ENCODE peak calls at places on chromosomes 11 and 22, in eight cellular contexts. E is pancreas; R is AML-193; V is stimulated activated CD8-positive, alpha-beta memory T cell treated with anti-CD3 and anti-CD28 coated beads, Interleukin-12 subunit alpha, Interleukin-12 subunit beta, amount 100 ng/mL, for 4 hours; K is NCI-H774; U is caudate nucleus; Y is HT1080; L is sigmoid colon. B is an unnamed sample.

GRCh38 chr22:49972163-49973017 is 11.8 kb downstream of the PIM3 start:
- DNase-seq in R (no peak), V (peak; percentile 29), Y (no peak), L (peak; percentile 70), U (no peak), E (peak; percentile 65), K (no peak), B (no peak)

GRCh38 chr11:24697722-24698121 is 200.9 kb downstream of the LUZP2 start:
- DNase-seq in U (no peak), E (no peak), R (no peak), V (no peak), L (no peak), K (no peak), Y (peak; percentile 90), B (no peak)

GRCh38 chr11:119876841-119877240 is 147.8 kb upstream of the NECTIN1 start:
- DNase-seq in R (no peak), E (no peak), K (no peak), Y (no peak), V (no peak), U (no peak), L (no peak), B (no peak)

GRCh38 chr11:134949121-134949591 is 537.1 kb upstream of the B3GAT1 start:
- DNase-seq in U (no peak), K (no peak), L (no peak), E (no peak), Y (peak; percentile 87), V (no peak), R (no peak), B (peak; percentile 92)

GRCh38 chr22:36746571-36746970 is 29.3 kb downstream of the IFT27 start:
- DNase-seq in R (no peak), Y (no peak), K (no peak), U (no peak), E (peak; percentile 33), L (peak; percentile 34), V (no peak), B (no peak)

GRCh38 chr11:20068691-20069090 is 91.6 kb downstream of the DBX1 start:
- DNase-seq in L (no peak), K (no peak), Y (no peak), V (no peak), E (no peak), U (no peak), R (no peak), B (no peak)

GRCh38 chr22:45831394-45831793 is 145.6 kb downstream of the WNT7B start:
- DNase-seq in R (no peak), E (no peak), U (no peak), K (no peak), V (no peak), L (no peak), Y (peak; percentile 59), B (peak; percentile 11)

GRCh38 chr22:19815823-19816290 is 38.8 kb downstream of the GNB1L start:
- DNase-seq in Y (no peak), U (no peak), R (no peak), V (no peak), K (no peak), E (no peak), L (no peak), B (no peak)